ENCODE peak calls at places on chromosomes 5 and 9, in four cellular contexts. One of them, this sample, is unnamed.

GRCh38 chr5:72154076-72154756 is 46.9 kb downstream of the MAP1B start:
- DNase-seq in HepG2: no peak
- DNase-seq in GM12878: no peak
- DNase-seq in SK-N-SH: peak
- DNase-seq in this sample: no peak

GRCh38 chr5:72472666-72473422 is 34.4 kb downstream of the ZNF366 start:
- DNase-seq in HepG2: no peak
- DNase-seq in GM12878: no peak
- DNase-seq in SK-N-SH: no peak
- DNase-seq in this sample: no peak

GRCh38 chr5:616342-617039 is 4.4 kb downstream of the CEP72 start:
- DNase-seq in HepG2: no peak
- DNase-seq in GM12878: no peak
- DNase-seq in SK-N-SH: no peak
- DNase-seq in this sample: no peak

GRCh38 chr5:82164109-82164956 is 113.8 kb downstream of the RPS23 start:
- DNase-seq in HepG2: no peak
- DNase-seq in GM12878: no peak
- DNase-seq in SK-N-SH: no peak
- DNase-seq in this sample: no peak

GRCh38 chr5:133825631-133826289 is 142.7 kb downstream of the C5orf15 start:
- DNase-seq in HepG2: no peak
- DNase-seq in GM12878: peak
- DNase-seq in SK-N-SH: peak
- DNase-seq in this sample: no peak

GRCh38 chr5:61055434-61056006 is 106.7 kb downstream of the SMIM15 start:
- DNase-seq in HepG2: peak
- DNase-seq in GM12878: peak
- DNase-seq in SK-N-SH: peak
- DNase-seq in this sample: no peak

GRCh38 chr5:109016300-109016699 is 268.6 kb downstream of the FER start:
- DNase-seq in HepG2: peak
- DNase-seq in GM12878: no peak
- DNase-seq in SK-N-SH: no peak
- DNase-seq in this sample: no peak

GRCh38 chr5:179794575-179794974 is 789 bp downstream of the LTC4S start:
- DNase-seq in HepG2: no peak
- DNase-seq in GM12878: no peak
- DNase-seq in SK-N-SH: no peak
- DNase-seq in this sample: no peak

GRCh38 chr5:177311361-177311722 is 356 bp downstream of the MXD3 start:
- DNase-seq in HepG2: no peak
- DNase-seq in GM12878: no peak
- DNase-seq in SK-N-SH: peak
- DNase-seq in this sample: no peak

GRCh38 chr5:52469420-52469819 is 318.3 kb upstream of the ITGA1 start:
- DNase-seq in HepG2: no peak
- DNase-seq in GM12878: no peak
- DNase-seq in SK-N-SH: no peak
- DNase-seq in this sample: no peak

DNA sequence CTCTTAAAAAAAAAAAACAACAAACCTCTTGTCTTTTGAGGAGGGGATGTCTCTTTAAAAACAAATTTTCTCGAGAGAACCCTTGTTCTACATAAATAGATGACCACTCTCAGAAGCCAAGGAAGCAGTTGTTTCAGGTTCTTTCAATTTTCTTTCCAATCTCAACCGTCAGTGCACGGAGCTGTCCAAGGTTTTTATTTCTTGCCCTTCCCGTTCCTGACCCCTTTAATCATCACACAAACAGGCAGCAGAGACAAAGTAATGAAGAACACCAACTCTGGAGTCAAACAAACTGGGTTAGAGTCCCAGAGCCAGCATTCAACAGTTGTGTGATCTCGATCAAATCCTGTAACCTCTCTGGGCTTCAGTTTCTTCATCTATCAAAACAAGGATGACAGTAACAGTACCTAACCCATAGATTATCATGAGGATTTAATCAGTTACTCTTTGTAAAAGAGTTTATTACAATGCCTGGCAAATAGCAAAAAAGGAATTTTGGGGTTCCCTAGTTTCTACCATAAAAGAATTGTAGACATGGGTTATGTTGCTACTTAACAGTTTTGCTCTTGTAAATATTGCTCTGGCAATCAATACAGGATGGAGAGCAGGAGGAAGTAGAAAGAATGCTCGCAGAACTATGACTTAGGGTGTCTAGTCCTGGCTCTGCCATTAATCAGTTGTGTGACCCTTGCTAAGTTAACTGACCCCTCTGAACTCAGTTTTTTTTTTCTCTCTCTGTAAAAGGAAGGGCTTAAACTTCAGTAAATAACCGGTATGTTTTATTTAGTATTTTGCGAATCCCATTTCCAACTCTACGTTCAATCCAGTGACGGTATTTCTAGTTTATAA is 1.0 kb upstream of the NIM1K start:
- DNase-seq in HepG2: no peak
- DNase-seq in GM12878: no peak
- DNase-seq in SK-N-SH: no peak
- DNase-seq in this sample: no peak
- TF ChIP-seq TCF12 in HepG2: no peak
- TF ChIP-seq TCF12 in GM12878: no peak
- TF ChIP-seq TCF12 in SK-N-SH: no peak
- TF ChIP-seq TCF12 in this sample: no peak

GRCh38 chr5:156475831-156476551 is 149.0 kb downstream of the SGCD start:
- DNase-seq in HepG2: no peak
- DNase-seq in GM12878: no peak
- DNase-seq in SK-N-SH: no peak
- DNase-seq in this sample: peak
- TF ChIP-seq TCF12 in HepG2: no peak
- TF ChIP-seq TCF12 in GM12878: no peak
- TF ChIP-seq TCF12 in SK-N-SH: no peak
- TF ChIP-seq TCF12 in this sample: no peak

GRCh38 chr5:37436146-37436934 is 57.2 kb downstream of the WDR70 start:
- DNase-seq in HepG2: no peak
- DNase-seq in GM12878: no peak
- DNase-seq in SK-N-SH: no peak
- DNase-seq in this sample: no peak
- TF ChIP-seq TCF12 in HepG2: no peak
- TF ChIP-seq TCF12 in GM12878: no peak
- TF ChIP-seq TCF12 in SK-N-SH: no peak
- TF ChIP-seq TCF12 in this sample: no peak

GRCh38 chr9:107043886-107044285 is 180.9 kb downstream of the ZNF462 start:
- DNase-seq in HepG2: no peak
- DNase-seq in GM12878: no peak
- DNase-seq in SK-N-SH: no peak
- DNase-seq in this sample: no peak
- TF ChIP-seq TCF12 in HepG2: no peak
- TF ChIP-seq TCF12 in GM12878: no peak
- TF ChIP-seq TCF12 in SK-N-SH: no peak
- TF ChIP-seq TCF12 in this sample: no peak

DNA sequence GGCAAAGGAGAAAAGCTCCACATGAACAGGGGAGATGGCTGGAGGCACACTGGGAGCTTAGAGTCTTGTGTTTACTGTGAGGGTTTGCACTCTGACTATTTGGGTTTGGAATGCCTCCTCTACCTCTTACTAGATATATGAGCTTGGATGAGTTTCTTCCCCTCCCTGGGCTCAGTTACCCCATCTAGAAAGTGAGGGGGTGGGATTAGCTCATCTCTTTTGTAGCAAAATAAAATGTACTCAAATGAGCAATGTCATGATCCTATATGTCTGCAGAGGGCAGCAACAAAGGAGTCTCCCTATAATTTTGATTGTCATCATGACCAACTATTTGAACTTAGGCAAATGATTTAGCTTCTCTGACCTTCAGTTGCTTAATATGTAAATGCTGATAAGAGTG is 109.0 kb downstream of the DPYSL3 start:
- DNase-seq in HepG2: no peak
- DNase-seq in GM12878: no peak
- DNase-seq in SK-N-SH: no peak
- DNase-seq in this sample: no peak
- TF ChIP-seq TCF12 in HepG2: no peak
- TF ChIP-seq TCF12 in GM12878: no peak
- TF ChIP-seq TCF12 in SK-N-SH: no peak
- TF ChIP-seq TCF12 in this sample: no peak

This sample was measured in H1.